ENCODE peak calls at places on chromosomes 4 and X, in eight cellular contexts. One of them, this sample, is unnamed.

GRCh38 chrX:65601530-65602281 is 65.7 kb upstream of the MSN start:
- DNase-seq in NCI-H524: no peak
- DNase-seq in EH: peak; percentile 92
- DNase-seq in mesothelial cell of epicardium: no peak
- DNase-seq in ELF-1: peak; percentile 20
- DNase-seq in H7: no peak
- DNase-seq in stimulated activated CD8-positive, alpha-beta memory T cell treated with anti-CD3 and anti-CD28 coated beads, Interleukin-4, amount 100 ng/mL, for 4 hours: peak; percentile 24
- DNase-seq in caudate nucleus: no peak
- DNase-seq in this sample: peak; percentile 94

GRCh38 chr4:37664696-37665095 is 21.5 kb downstream of the RELL1 start:
- DNase-seq in NCI-H524: peak; percentile 78
- DNase-seq in EH: no peak
- DNase-seq in mesothelial cell of epicardium: no peak
- DNase-seq in ELF-1: no peak
- DNase-seq in H7: peak; percentile 55
- DNase-seq in stimulated activated CD8-positive, alpha-beta memory T cell treated with anti-CD3 and anti-CD28 coated beads, Interleukin-4, amount 100 ng/mL, for 4 hours: no peak
- DNase-seq in caudate nucleus: no peak
- DNase-seq in this sample: no peak

GRCh38 chr4:142380052-142380598 is 466.0 kb downstream of the INPP4B start:
- DNase-seq in NCI-H524: no peak
- DNase-seq in EH: no peak
- DNase-seq in mesothelial cell of epicardium: no peak
- DNase-seq in ELF-1: no peak
- DNase-seq in H7: no peak
- DNase-seq in stimulated activated CD8-positive, alpha-beta memory T cell treated with anti-CD3 and anti-CD28 coated beads, Interleukin-4, amount 100 ng/mL, for 4 hours: no peak
- DNase-seq in caudate nucleus: no peak
- DNase-seq in this sample: no peak

GRCh38 chr4:10731162-10731561 is 46.6 kb upstream of the CLNK start:
- DNase-seq in NCI-H524: no peak
- DNase-seq in EH: no peak
- DNase-seq in mesothelial cell of epicardium: no peak
- DNase-seq in ELF-1: no peak
- DNase-seq in H7: no peak
- DNase-seq in stimulated activated CD8-positive, alpha-beta memory T cell treated with anti-CD3 and anti-CD28 coated beads, Interleukin-4, amount 100 ng/mL, for 4 hours: no peak
- DNase-seq in caudate nucleus: no peak
- DNase-seq in this sample: no peak

GRCh38 chr4:7691992-7692391 is 247.7 kb downstream of the AFAP1 start:
- DNase-seq in NCI-H524: peak; percentile 75
- DNase-seq in EH: no peak
- DNase-seq in mesothelial cell of epicardium: no peak
- DNase-seq in ELF-1: no peak
- DNase-seq in H7: no peak
- DNase-seq in stimulated activated CD8-positive, alpha-beta memory T cell treated with anti-CD3 and anti-CD28 coated beads, Interleukin-4, amount 100 ng/mL, for 4 hours: no peak
- DNase-seq in caudate nucleus: no peak
- DNase-seq in this sample: no peak

GRCh38 chrX:9995855-9996339 is 28.7 kb downstream of the CLDN34 start:
- DNase-seq in NCI-H524: peak; percentile 75
- DNase-seq in EH: peak; percentile 83
- DNase-seq in mesothelial cell of epicardium: peak; percentile 80
- DNase-seq in ELF-1: peak; percentile 91
- DNase-seq in H7: peak; percentile 94
- DNase-seq in stimulated activated CD8-positive, alpha-beta memory T cell treated with anti-CD3 and anti-CD28 coated beads, Interleukin-4, amount 100 ng/mL, for 4 hours: peak; percentile 47
- DNase-seq in caudate nucleus: peak; percentile 62
- DNase-seq in this sample: peak; percentile 83

GRCh38 chrX:72716766-72717165 is 2.7 kb upstream of the PHKA1 start:
- DNase-seq in NCI-H524: no peak
- DNase-seq in EH: no peak
- DNase-seq in mesothelial cell of epicardium: no peak
- DNase-seq in ELF-1: no peak
- DNase-seq in H7: no peak
- DNase-seq in stimulated activated CD8-positive, alpha-beta memory T cell treated with anti-CD3 and anti-CD28 coated beads, Interleukin-4, amount 100 ng/mL, for 4 hours: no peak
- DNase-seq in caudate nucleus: no peak
- DNase-seq in this sample: no peak

GRCh38 chr4:112277705-112278448 is 7.8 kb downstream of the TIFA start:
- DNase-seq in NCI-H524: no peak
- DNase-seq in EH: no peak
- DNase-seq in mesothelial cell of epicardium: no peak
- DNase-seq in ELF-1: no peak
- DNase-seq in H7: no peak
- DNase-seq in stimulated activated CD8-positive, alpha-beta memory T cell treated with anti-CD3 and anti-CD28 coated beads, Interleukin-4, amount 100 ng/mL, for 4 hours: no peak
- DNase-seq in caudate nucleus: no peak
- DNase-seq in this sample: no peak

GRCh38 chrX:107851215-107851614 is 25.5 kb downstream of the MID2 start:
- DNase-seq in NCI-H524: no peak
- DNase-seq in EH: peak; percentile 39
- DNase-seq in mesothelial cell of epicardium: no peak
- DNase-seq in ELF-1: no peak
- DNase-seq in H7: no peak
- DNase-seq in stimulated activated CD8-positive, alpha-beta memory T cell treated with anti-CD3 and anti-CD28 coated beads, Interleukin-4, amount 100 ng/mL, for 4 hours: no peak
- DNase-seq in caudate nucleus: no peak
- DNase-seq in this sample: no peak

GRCh38 chrX:8404443-8404842 is 60.2 kb upstream of the VCX3B start:
- DNase-seq in NCI-H524: no peak
- DNase-seq in EH: no peak
- DNase-seq in mesothelial cell of epicardium: no peak
- DNase-seq in ELF-1: no peak
- DNase-seq in H7: no peak
- DNase-seq in stimulated activated CD8-positive, alpha-beta memory T cell treated with anti-CD3 and anti-CD28 coated beads, Interleukin-4, amount 100 ng/mL, for 4 hours: no peak
- DNase-seq in caudate nucleus: no peak
- DNase-seq in this sample: no peak

GRCh38 chrX:7316280-7316679 is 168.3 kb upstream of the PUDP start:
- DNase-seq in NCI-H524: no peak
- DNase-seq in EH: peak; percentile 56
- DNase-seq in mesothelial cell of epicardium: no peak
- DNase-seq in ELF-1: no peak
- DNase-seq in H7: no peak
- DNase-seq in stimulated activated CD8-positive, alpha-beta memory T cell treated with anti-CD3 and anti-CD28 coated beads, Interleukin-4, amount 100 ng/mL, for 4 hours: no peak
- DNase-seq in caudate nucleus: no peak
- DNase-seq in this sample: no peak

GRCh38 chr4:109302366-109303140 is at the start of gene COL25A1:
- DNase-seq in NCI-H524: peak; percentile 70
- DNase-seq in EH: peak; percentile 40
- DNase-seq in mesothelial cell of epicardium: peak; percentile 86
- DNase-seq in ELF-1: peak; percentile 96
- DNase-seq in H7: peak; percentile 94
- DNase-seq in stimulated activated CD8-positive, alpha-beta memory T cell treated with anti-CD3 and anti-CD28 coated beads, Interleukin-4, amount 100 ng/mL, for 4 hours: peak; percentile 4
- DNase-seq in caudate nucleus: peak; percentile 19
- DNase-seq in this sample: peak; percentile 83

GRCh38 chr4:26459054-26459755 is 31.1 kb downstream of the CCKAR start:
- DNase-seq in NCI-H524: peak; percentile 61
- DNase-seq in EH: peak; percentile 73
- DNase-seq in mesothelial cell of epicardium: no peak
- DNase-seq in ELF-1: peak; percentile 29
- DNase-seq in H7: peak; percentile 52
- DNase-seq in stimulated activated CD8-positive, alpha-beta memory T cell treated with anti-CD3 and anti-CD28 coated beads, Interleukin-4, amount 100 ng/mL, for 4 hours: no peak
- DNase-seq in caudate nucleus: no peak
- DNase-seq in this sample: peak; percentile 46

GRCh38 chrX:121260568-121261240 is 213.3 kb downstream of the GLUD2 start:
- DNase-seq in NCI-H524: no peak
- DNase-seq in EH: peak; percentile 2
- DNase-seq in mesothelial cell of epicardium: no peak
- DNase-seq in ELF-1: peak; percentile 37
- DNase-seq in H7: no peak
- DNase-seq in stimulated activated CD8-positive, alpha-beta memory T cell treated with anti-CD3 and anti-CD28 coated beads, Interleukin-4, amount 100 ng/mL, for 4 hours: no peak
- DNase-seq in caudate nucleus: no peak
- DNase-seq in this sample: no peak

GRCh38 chrX:69531031-69531755 is 27.1 kb downstream of the NALF2 start:
- DNase-seq in NCI-H524: no peak
- DNase-seq in EH: no peak
- DNase-seq in mesothelial cell of epicardium: no peak
- DNase-seq in ELF-1: no peak
- DNase-seq in H7: no peak
- DNase-seq in stimulated activated CD8-positive, alpha-beta memory T cell treated with anti-CD3 and anti-CD28 coated beads, Interleukin-4, amount 100 ng/mL, for 4 hours: no peak
- DNase-seq in caudate nucleus: no peak
- DNase-seq in this sample: no peak

GRCh38 chr4:173536808-173537429 is 6.9 kb upstream of the HAND2 start:
- DNase-seq in NCI-H524: no peak
- DNase-seq in EH: no peak
- DNase-seq in mesothelial cell of epicardium: peak; percentile 39
- DNase-seq in ELF-1: peak; percentile 77
- DNase-seq in H7: peak; percentile 79
- DNase-seq in stimulated activated CD8-positive, alpha-beta memory T cell treated with anti-CD3 and anti-CD28 coated beads, Interleukin-4, amount 100 ng/mL, for 4 hours: no peak
- DNase-seq in caudate nucleus: no peak
- DNase-seq in this sample: no peak

GRCh38 chr4:186651181-186651603 is 72.5 kb downstream of the FAT1 start:
- DNase-seq in NCI-H524: no peak
- DNase-seq in EH: no peak
- DNase-seq in mesothelial cell of epicardium: no peak
- DNase-seq in ELF-1: no peak
- DNase-seq in H7: no peak
- DNase-seq in stimulated activated CD8-positive, alpha-beta memory T cell treated with anti-CD3 and anti-CD28 coated beads, Interleukin-4, amount 100 ng/mL, for 4 hours: no peak
- DNase-seq in caudate nucleus: no peak
- DNase-seq in this sample: no peak

GRCh38 chr4:52880994-52881393 is 18.9 kb downstream of the RASL11B start:
- DNase-seq in NCI-H524: no peak
- DNase-seq in EH: no peak
- DNase-seq in mesothelial cell of epicardium: no peak
- DNase-seq in ELF-1: no peak
- DNase-seq in H7: no peak
- DNase-seq in stimulated activated CD8-positive, alpha-beta memory T cell treated with anti-CD3 and anti-CD28 coated beads, Interleukin-4, amount 100 ng/mL, for 4 hours: no peak
- DNase-seq in caudate nucleus: no peak
- DNase-seq in this sample: no peak

GRCh38 chr4:40046311-40046980 is 10.2 kb upstream of the N4BP2 start:
- DNase-seq in NCI-H524: no peak
- DNase-seq in EH: peak; percentile 60
- DNase-seq in mesothelial cell of epicardium: no peak
- DNase-seq in ELF-1: no peak
- DNase-seq in H7: no peak
- DNase-seq in stimulated activated CD8-positive, alpha-beta memory T cell treated with anti-CD3 and anti-CD28 coated beads, Interleukin-4, amount 100 ng/mL, for 4 hours: no peak
- DNase-seq in caudate nucleus: no peak
- DNase-seq in this sample: no peak

GRCh38 chrX:10447577-10448214 is 172.7 kb downstream of the MID1 start:
- DNase-seq in NCI-H524: no peak
- DNase-seq in EH: peak; percentile 76
- DNase-seq in mesothelial cell of epicardium: no peak
- DNase-seq in ELF-1: no peak
- DNase-seq in H7: no peak
- DNase-seq in stimulated activated CD8-positive, alpha-beta memory T cell treated with anti-CD3 and anti-CD28 coated beads, Interleukin-4, amount 100 ng/mL, for 4 hours: no peak
- DNase-seq in caudate nucleus: no peak
- DNase-seq in this sample: no peak

GRCh38 chrX:97700547-97700946 is 816.8 kb downstream of the RPA4 start:
- DNase-seq in NCI-H524: no peak
- DNase-seq in EH: no peak
- DNase-seq in mesothelial cell of epicardium: no peak
- DNase-seq in ELF-1: no peak
- DNase-seq in H7: no peak
- DNase-seq in stimulated activated CD8-positive, alpha-beta memory T cell treated with anti-CD3 and anti-CD28 coated beads, Interleukin-4, amount 100 ng/mL, for 4 hours: no peak
- DNase-seq in caudate nucleus: no peak
- DNase-seq in this sample: no peak

GRCh38 chr4:147772056-147772455 is 40.2 kb downstream of the ARHGAP10 start:
- DNase-seq in NCI-H524: no peak
- DNase-seq in EH: no peak
- DNase-seq in mesothelial cell of epicardium: no peak
- DNase-seq in ELF-1: no peak
- DNase-seq in H7: no peak
- DNase-seq in stimulated activated CD8-positive, alpha-beta memory T cell treated with anti-CD3 and anti-CD28 coated beads, Interleukin-4, amount 100 ng/mL, for 4 hours: no peak
- DNase-seq in caudate nucleus: no peak
- DNase-seq in this sample: no peak

GRCh38 chrX:40388441-40388840 is 192.3 kb upstream of the ATP6AP2 start:
- DNase-seq in NCI-H524: no peak
- DNase-seq in EH: no peak
- DNase-seq in mesothelial cell of epicardium: no peak
- DNase-seq in ELF-1: no peak
- DNase-seq in H7: no peak
- DNase-seq in stimulated activated CD8-positive, alpha-beta memory T cell treated with anti-CD3 and anti-CD28 coated beads, Interleukin-4, amount 100 ng/mL, for 4 hours: no peak
- DNase-seq in caudate nucleus: no peak
- DNase-seq in this sample: no peak

GRCh38 chr4:101291198-101291597 is 56.1 kb downstream of the PPP3CA start:
- DNase-seq in NCI-H524: no peak
- DNase-seq in EH: peak; percentile 12
- DNase-seq in mesothelial cell of epicardium: no peak
- DNase-seq in ELF-1: no peak
- DNase-seq in H7: no peak
- DNase-seq in stimulated activated CD8-positive, alpha-beta memory T cell treated with anti-CD3 and anti-CD28 coated beads, Interleukin-4, amount 100 ng/mL, for 4 hours: no peak
- DNase-seq in caudate nucleus: no peak
- DNase-seq in this sample: no peak

GRCh38 chr4:52959545-52959944 is 97.4 kb downstream of the RASL11B start:
- DNase-seq in NCI-H524: no peak
- DNase-seq in EH: peak; percentile 90
- DNase-seq in mesothelial cell of epicardium: no peak
- DNase-seq in ELF-1: no peak
- DNase-seq in H7: no peak
- DNase-seq in stimulated activated CD8-positive, alpha-beta memory T cell treated with anti-CD3 and anti-CD28 coated beads, Interleukin-4, amount 100 ng/mL, for 4 hours: no peak
- DNase-seq in caudate nucleus: no peak
- DNase-seq in this sample: no peak

GRCh38 chrX:153370293-153371055 is 30.7 kb downstream of the PNMA6E start:
- DNase-seq in NCI-H524: no peak
- DNase-seq in EH: peak; percentile 21
- DNase-seq in mesothelial cell of epicardium: no peak
- DNase-seq in ELF-1: no peak
- DNase-seq in H7: no peak
- DNase-seq in stimulated activated CD8-positive, alpha-beta memory T cell treated with anti-CD3 and anti-CD28 coated beads, Interleukin-4, amount 100 ng/mL, for 4 hours: no peak
- DNase-seq in caudate nucleus: no peak
- DNase-seq in this sample: no peak

GRCh38 chr4:17812801-17813200 is 2.0 kb downstream of the NCAPG start:
- DNase-seq in NCI-H524: no peak
- DNase-seq in EH: peak; percentile 18
- DNase-seq in mesothelial cell of epicardium: no peak
- DNase-seq in ELF-1: no peak
- DNase-seq in H7: no peak
- DNase-seq in stimulated activated CD8-positive, alpha-beta memory T cell treated with anti-CD3 and anti-CD28 coated beads, Interleukin-4, amount 100 ng/mL, for 4 hours: no peak
- DNase-seq in caudate nucleus: no peak
- DNase-seq in this sample: no peak

GRCh38 chrX:1582686-1583437 is 8.5 kb upstream of the AKAP17A start:
- DNase-seq in NCI-H524: no peak
- DNase-seq in EH: peak; percentile 59
- DNase-seq in mesothelial cell of epicardium: no peak
- DNase-seq in ELF-1: no peak
- DNase-seq in H7: no peak
- DNase-seq in stimulated activated CD8-positive, alpha-beta memory T cell treated with anti-CD3 and anti-CD28 coated beads, Interleukin-4, amount 100 ng/mL, for 4 hours: no peak
- DNase-seq in caudate nucleus: no peak
- DNase-seq in this sample: peak; percentile 92

GRCh38 chr4:78936989-78937388 is 2.2 kb downstream of the PAQR3 start:
- DNase-seq in NCI-H524: no peak
- DNase-seq in EH: no peak
- DNase-seq in mesothelial cell of epicardium: no peak
- DNase-seq in ELF-1: peak; percentile 80
- DNase-seq in H7: no peak
- DNase-seq in stimulated activated CD8-positive, alpha-beta memory T cell treated with anti-CD3 and anti-CD28 coated beads, Interleukin-4, amount 100 ng/mL, for 4 hours: no peak
- DNase-seq in caudate nucleus: no peak
- DNase-seq in this sample: no peak

GRCh38 chr4:158129649-158130048 is 43.2 kb downstream of the GASK1B start:
- DNase-seq in NCI-H524: no peak
- DNase-seq in EH: no peak
- DNase-seq in mesothelial cell of epicardium: no peak
- DNase-seq in ELF-1: no peak
- DNase-seq in H7: no peak
- DNase-seq in stimulated activated CD8-positive, alpha-beta memory T cell treated with anti-CD3 and anti-CD28 coated beads, Interleukin-4, amount 100 ng/mL, for 4 hours: no peak
- DNase-seq in caudate nucleus: no peak
- DNase-seq in this sample: no peak

GRCh38 chr4:174611792-174612191 is 89.5 kb upstream of the HPGD start:
- DNase-seq in NCI-H524: no peak
- DNase-seq in EH: no peak
- DNase-seq in mesothelial cell of epicardium: no peak
- DNase-seq in ELF-1: no peak
- DNase-seq in H7: no peak
- DNase-seq in stimulated activated CD8-positive, alpha-beta memory T cell treated with anti-CD3 and anti-CD28 coated beads, Interleukin-4, amount 100 ng/mL, for 4 hours: no peak
- DNase-seq in caudate nucleus: no peak
- DNase-seq in this sample: no peak

GRCh38 chr4:54487491-54487890 is 170.3 kb upstream of the KIT start:
- DNase-seq in NCI-H524: no peak
- DNase-seq in EH: peak; percentile 68
- DNase-seq in mesothelial cell of epicardium: no peak
- DNase-seq in ELF-1: no peak
- DNase-seq in H7: no peak
- DNase-seq in stimulated activated CD8-positive, alpha-beta memory T cell treated with anti-CD3 and anti-CD28 coated beads, Interleukin-4, amount 100 ng/mL, for 4 hours: no peak
- DNase-seq in caudate nucleus: no peak
- DNase-seq in this sample: no peak

GRCh38 chr4:6476893-6477292 is 4.5 kb upstream of the PPP2R2C start:
- DNase-seq in NCI-H524: no peak
- DNase-seq in EH: no peak
- DNase-seq in mesothelial cell of epicardium: peak; percentile 10
- DNase-seq in ELF-1: no peak
- DNase-seq in H7: no peak
- DNase-seq in stimulated activated CD8-positive, alpha-beta memory T cell treated with anti-CD3 and anti-CD28 coated beads, Interleukin-4, amount 100 ng/mL, for 4 hours: no peak
- DNase-seq in caudate nucleus: no peak
- DNase-seq in this sample: no peak

GRCh38 chr4:2621419-2621818 is 85.0 kb downstream of the FAM193A start:
- DNase-seq in NCI-H524: no peak
- DNase-seq in EH: no peak
- DNase-seq in mesothelial cell of epicardium: no peak
- DNase-seq in ELF-1: no peak
- DNase-seq in H7: no peak
- DNase-seq in stimulated activated CD8-positive, alpha-beta memory T cell treated with anti-CD3 and anti-CD28 coated beads, Interleukin-4, amount 100 ng/mL, for 4 hours: no peak
- DNase-seq in caudate nucleus: no peak
- DNase-seq in this sample: no peak

This sample was measured in KBM-7.